ENCODE peak calls at places on chromosome 5, in seven cellular contexts. O is GM04504, X is germinal center, S is neural progenitor cell, T is pons, C is Right ventricle myocardium inferior, H is COR-L47. K is an unnamed sample.

GRCh38 chr5:159230657-159231056 is 21.3 kb upstream of the RNF145 start:
- DNase-seq in O (no peak), X (no peak), S (no peak), T (no peak), C (no peak), H (no peak), K (no peak)

GRCh38 chr5:108258001-108258400 is 123.9 kb downstream of the FBXL17 start:
- DNase-seq in O (no peak), X (no peak), S (no peak), T (no peak), C (no peak), H (no peak), K (no peak)

GRCh38 chr5:122896598-122897282 is 51.3 kb downstream of the SNX24 start:
- DNase-seq in O (no peak), X (no peak), S (no peak), T (peak; percentile 52), C (no peak), H (peak; percentile 12), K (no peak)

GRCh38 chr5:36301858-36302603 is at the start of gene RANBP3L:
- DNase-seq in O (no peak), X (no peak), S (peak; percentile 63), T (peak; percentile 62), C (no peak), H (no peak), K (no peak)

GRCh38 chr5:75113354-75113753 is 61.0 kb upstream of the GCNT4 start:
- DNase-seq in O (no peak), X (no peak), S (no peak), T (no peak), C (no peak), H (no peak), K (no peak)

GRCh38 chr5:119439140-119439625 is 13.1 kb upstream of the HSD17B4 start:
- DNase-seq in O (no peak), X (no peak), S (no peak), T (no peak), C (no peak), H (no peak), K (no peak)

GRCh38 chr5:160188968-160189319 is 40.4 kb upstream of the FABP6 start:
- DNase-seq in O (no peak), X (no peak), S (no peak), T (no peak), C (no peak), H (no peak), K (no peak)

GRCh38 chr5:124642148-124642547 is 104.3 kb downstream of the ZNF608 start:
- DNase-seq in O (no peak), X (no peak), S (no peak), T (peak; percentile 70), C (no peak), H (no peak), K (no peak)

GRCh38 chr5:39014544-39014943 is 59.7 kb downstream of the RICTOR start:
- DNase-seq in O (peak; percentile 48), X (no peak), S (no peak), T (no peak), C (no peak), H (no peak), K (no peak)

K was measured in GM19239.